ENCODE peak calls at places on chromosomes 7 and 10, in five cellular contexts. D is suprapubic skin, M is fibroblast of villous mesenchyme, B is body of pancreas, P is cardiac muscle cell. N is an unnamed sample.

GRCh38 chr10:510415-510881 is 179.0 kb downstream of the DIP2C start:
- DNase-seq in D (peak; percentile 48), M (no peak), B (no peak), P (peak; percentile 12), N (no peak)

GRCh38 chr7:134254311-134254710 is 62.4 kb downstream of the SLC35B4 start:
- DNase-seq in D (no peak), M (peak; percentile 4), B (no peak), P (no peak), N (peak; percentile 22)

GRCh38 chr10:3776796-3777571 is 8.0 kb downstream of the KLF6 start:
- DNase-seq in D (no peak), M (peak; percentile 96), B (peak; percentile 79), P (no peak), N (peak; percentile 93)

GRCh38 chr10:43793714-43794113 is 145.0 kb upstream of the ZNF32 start:
- DNase-seq in D (no peak), M (peak; percentile 72), B (no peak), P (no peak), N (peak; percentile 90)

GRCh38 chr10:70055550-70055949 is 2.9 kb downstream of the MACROH2A2 start:
- DNase-seq in D (no peak), M (no peak), B (no peak), P (no peak), N (peak; percentile 39)

GRCh38 chr7:126715076-126715475 is 537.7 kb downstream of the GRM8 start:
- DNase-seq in D (no peak), M (no peak), B (no peak), P (no peak), N (no peak)

GRCh38 chr7:157432541-157432956 is 95.7 kb downstream of the DNAJB6 start:
- DNase-seq in D (no peak), M (peak; percentile 81), B (peak; percentile 15), P (no peak), N (peak; percentile 78)

GRCh38 chr10:12353399-12354027 is 4.2 kb downstream of the CAMK1D start:
- DNase-seq in D (no peak), M (no peak), B (no peak), P (no peak), N (no peak)

GRCh38 chr7:41287559-41288335 is 415.1 kb downstream of the INHBA start:
- DNase-seq in D (no peak), M (no peak), B (no peak), P (no peak), N (no peak)

GRCh38 chr7:43639858-43640491 is 57.1 kb downstream of the STK17A start:
- DNase-seq in D (no peak), M (peak; percentile 60), B (peak; percentile 84), P (peak; percentile 17), N (peak; percentile 93)

GRCh38 chr7:30741289-30741688 is 10.6 kb upstream of the INMT start:
- DNase-seq in D (no peak), M (no peak), B (no peak), P (no peak), N (no peak)

GRCh38 chr10:25177754-25178135 is 2.9 kb downstream of the GPR158 start:
- DNase-seq in D (no peak), M (no peak), B (no peak), P (no peak), N (no peak)

GRCh38 chr7:95684037-95684436 is 87.7 kb upstream of the PDK4 start:
- DNase-seq in D (no peak), M (peak; percentile 51), B (peak; percentile 6), P (peak; percentile 23), N (peak; percentile 78)

GRCh38 chr7:45581271-45581780 is 7.2 kb downstream of the ADCY1 start:
- DNase-seq in D (peak; percentile 26), M (no peak), B (no peak), P (no peak), N (no peak)

GRCh38 chr7:45579386-45579785 is 5.2 kb downstream of the ADCY1 start:
- DNase-seq in D (no peak), M (no peak), B (no peak), P (no peak), N (no peak)

GRCh38 chr7:45578467-45578866 is 4.3 kb downstream of the ADCY1 start:
- DNase-seq in D (no peak), M (no peak), B (no peak), P (no peak), N (no peak)

GRCh38 chr7:45582136-45582742 is 8.1 kb downstream of the ADCY1 start:
- DNase-seq in D (peak; percentile 48), M (no peak), B (peak; percentile 32), P (no peak), N (no peak)

DNA sequence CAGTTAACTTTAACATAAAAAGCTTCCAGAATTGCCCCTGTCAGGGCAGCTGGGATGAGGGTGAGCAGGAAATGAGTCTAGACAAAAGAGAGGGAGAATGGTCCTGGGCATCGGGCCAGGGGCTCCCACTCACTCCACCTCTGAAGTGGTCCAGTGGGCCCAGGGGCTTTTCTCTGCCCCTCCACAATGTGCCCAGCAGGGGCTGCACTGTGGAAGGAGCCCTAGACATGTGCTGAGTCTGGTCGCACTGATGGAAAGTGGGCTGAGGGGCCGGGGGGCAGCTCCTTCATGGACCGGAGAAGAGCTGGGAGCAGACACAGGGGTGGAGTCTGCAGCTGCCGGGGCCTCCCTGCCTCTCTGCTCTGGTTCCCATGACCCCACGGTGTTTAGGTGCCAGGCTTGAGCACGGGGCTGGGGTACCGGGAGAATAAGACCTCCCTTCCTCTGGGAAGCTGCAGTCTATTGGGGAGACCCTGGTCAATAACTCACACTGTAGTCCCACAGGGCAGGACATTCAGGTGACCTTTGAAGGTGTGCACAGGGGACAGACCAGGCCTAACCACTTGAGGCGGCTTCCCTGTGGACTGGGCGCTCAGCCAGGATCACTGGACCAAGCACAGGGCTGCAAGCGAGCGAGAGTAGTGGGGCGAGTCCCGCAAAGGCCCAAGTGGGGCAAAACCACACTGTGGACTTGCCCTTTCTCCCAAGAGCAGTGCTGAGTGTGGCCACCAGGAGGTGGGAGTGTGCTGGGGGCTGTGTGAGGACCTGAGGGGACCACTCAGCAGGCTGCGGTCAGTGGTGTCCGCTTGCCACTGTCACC is 6.1 kb downstream of the ADCY1 start:
- DNase-seq in D (peak; percentile 41), M (no peak), B (no peak), P (no peak), N (no peak)
- TF ChIP-seq CTCF in D (no peak), M (peak; percentile 40), B (no peak), P (peak; percentile 35), N (peak; percentile 34)

GRCh38 chr10:6140965-6141295 is 52.1 kb downstream of the RBM17 start:
- DNase-seq in D (no peak), M (no peak), B (no peak), P (no peak), N (no peak)

GRCh38 chr10:6140141-6140841 is 51.5 kb downstream of the RBM17 start:
- DNase-seq in D (peak; percentile 60), M (no peak), B (no peak), P (no peak), N (no peak)

GRCh38 chr10:6143128-6143527 is 54.3 kb downstream of the RBM17 start:
- DNase-seq in D (no peak), M (no peak), B (no peak), P (no peak), N (no peak)

GRCh38 chr10:6142644-6143043 is 53.8 kb downstream of the RBM17 start:
- DNase-seq in D (no peak), M (no peak), B (no peak), P (no peak), N (no peak)

DNA sequence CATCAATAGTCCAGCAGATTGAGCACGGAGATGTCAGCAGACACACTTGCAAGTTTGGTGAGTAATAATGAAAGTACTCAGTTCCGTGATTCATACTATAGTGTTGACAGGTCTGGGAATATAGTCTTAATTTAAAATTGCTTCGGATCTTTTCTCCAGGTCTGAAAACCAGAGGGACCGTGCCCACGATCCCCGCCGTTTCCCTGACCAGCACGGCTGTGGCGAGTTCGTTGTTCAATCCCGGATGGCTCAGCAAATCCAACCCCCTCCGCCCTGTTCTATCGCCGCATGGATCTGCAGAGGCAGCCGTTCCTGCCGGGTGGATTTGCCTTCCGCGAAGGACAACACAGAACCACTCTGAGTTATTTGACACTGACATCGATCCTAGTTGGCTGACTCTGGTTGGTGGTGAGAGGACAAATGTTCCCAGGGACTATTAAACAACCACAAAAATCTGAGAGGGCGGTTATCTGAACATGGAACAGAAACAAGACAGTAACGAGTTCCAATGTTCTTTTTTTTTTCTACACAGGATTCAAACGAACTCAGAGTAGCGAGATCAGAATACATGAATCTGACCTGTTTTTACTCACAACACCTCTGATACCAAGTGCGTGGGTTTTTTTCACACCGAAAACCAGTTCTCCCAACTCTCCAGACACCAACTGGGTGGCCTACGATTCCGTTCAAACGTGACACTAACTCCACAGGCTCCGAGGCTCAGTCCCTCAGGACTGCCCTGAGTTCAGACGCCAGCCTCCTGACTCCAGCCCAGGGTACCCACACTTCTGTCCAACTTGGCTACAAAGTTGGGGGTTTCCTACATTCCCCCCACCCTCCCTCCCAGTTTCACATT is 52.7 kb downstream of the RBM17 start:
- DNase-seq in D (no peak), M (peak; percentile 88), B (peak; percentile 44), P (no peak), N (peak; percentile 89)
- H3K4me3 ChIP-seq in D (peak overlapping the region; percentile 28), M (peak overlapping the region; percentile 48), B (no peak overlapping the region), P (no peak overlapping the region), N (peak overlapping the region; percentile 54)

DNA sequence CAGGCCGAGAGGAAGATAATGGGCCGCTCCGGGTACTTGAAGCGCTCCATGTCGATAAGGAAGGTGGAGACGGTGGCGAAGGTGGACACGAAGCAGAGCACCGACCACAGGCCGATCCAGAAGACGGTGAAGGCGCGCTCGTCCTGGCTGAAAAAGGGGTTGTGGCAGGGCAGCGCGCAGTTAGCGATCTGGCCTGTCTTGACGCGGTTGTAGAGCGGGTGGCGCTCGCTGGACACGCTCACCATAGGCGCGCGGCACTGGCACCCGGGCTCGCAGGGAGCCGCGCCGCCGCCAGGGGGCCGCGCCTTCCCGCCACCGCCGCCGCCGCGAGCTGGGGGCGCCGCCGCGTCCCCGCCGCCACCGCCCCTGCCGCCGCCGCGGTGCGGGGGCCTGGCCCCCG is 1.6 kb downstream of the FZD8 start:
- DNase-seq in D (peak; percentile 71), M (peak; percentile 73), B (peak; percentile 71), P (peak; percentile 87), N (peak; percentile 76)
- TF ChIP-seq CTCF in D (peak; percentile 45), M (peak; percentile 21), B (peak; percentile 44), P (peak; percentile 26), N (no peak)

GRCh38 chr10:98268694-98269386 is 846 bp upstream of the LOXL4 start:
- DNase-seq in D (no peak), M (no peak), B (peak; percentile 66), P (no peak), N (peak; percentile 27)

GRCh38 chr10:98267894-98268693 is at the start of gene LOXL4:
- DNase-seq in D (no peak), M (peak; percentile 39), B (no peak), P (peak; percentile 47), N (peak; percentile 29)

GRCh38 chr10:98266647-98267046 is 1.3 kb downstream of the LOXL4 start:
- DNase-seq in D (no peak), M (no peak), B (no peak), P (no peak), N (no peak)

GRCh38 chr10:98265403-98266378 is 2.3 kb downstream of the LOXL4 start:
- DNase-seq in D (no peak), M (no peak), B (no peak), P (no peak), N (no peak)

GRCh38 chr10:98267069-98267893 is 713 bp downstream of the LOXL4 start:
- DNase-seq in D (no peak), M (no peak), B (no peak), P (no peak), N (no peak)
- H3K4me3 ChIP-seq in D (peak overlapping the region; percentile 52), M (peak overlapping the region; percentile 54), B (no peak overlapping the region), P (no peak overlapping the region), N (peak overlapping the region; percentile 32)

GRCh38 chr7:246451-246850 is 43.5 kb upstream of the FOXL3 start:
- DNase-seq in D (no peak), M (no peak), B (no peak), P (no peak), N (no peak)
- TF ChIP-seq CTCF in D (no peak), M (no peak), B (no peak), P (no peak), N (no peak)

N was measured in cardiac fibroblast.